ENCODE peak calls at places on chromosomes 3 and 15, in seven cellular contexts. X is MM.1S, N is uterus, M is cardiac fibroblast, R is right atrium auricular region, C is psoas muscle, V is AG04450. A is an unnamed sample.

GRCh38 chr3:100662113-100662823 is 47.0 kb upstream of the TFG start:
- DNase-seq in R (no peak), X (no peak), V (no peak), M (peak), C (no peak), N (no peak), A (no peak)

GRCh38 chr3:17057316-17057715 is 172.6 kb downstream of the PLCL2 start:
- DNase-seq in N (no peak), X (no peak), C (no peak), M (peak), V (no peak), R (no peak), A (no peak)

GRCh38 chr3:24678441-24678865 is 183.8 kb upstream of the THRB start:
- DNase-seq in X (no peak), C (no peak), M (peak), R (no peak), N (peak), V (peak), A (no peak)

GRCh38 chr3:48466386-48467109 is 20.0 kb downstream of the ATRIP start:
- DNase-seq in C (peak), M (no peak), X (peak), V (no peak), N (no peak), R (no peak), A (peak)

GRCh38 chr15:25241241-25241801 is 197.5 kb downstream of the UBE3A start:
- DNase-seq in M (no peak), X (no peak), V (no peak), N (peak), R (no peak), C (peak), A (no peak)

GRCh38 chr3:101340591-101340990 is 20.2 kb upstream of the IMPG2 start:
- DNase-seq in R (no peak), N (no peak), C (no peak), M (no peak), X (no peak), V (no peak), A (no peak)

GRCh38 chr3:71708478-71709098 is 16.6 kb downstream of the EIF4E3 start:
- DNase-seq in X (no peak), N (no peak), V (no peak), C (peak), R (no peak), M (no peak), A (no peak)

GRCh38 chr3:124812291-124813265 is 74.6 kb downstream of the ITGB5 start:
- DNase-seq in V (peak), C (peak), M (peak), X (no peak), N (peak), R (peak), A (no peak)

GRCh38 chr3:151003024-151003771 is 30.7 kb upstream of the CLRN1 start:
- DNase-seq in M (no peak), R (no peak), X (no peak), C (no peak), N (no peak), V (no peak), A (no peak)

GRCh38 chr15:76840830-76841460 is 64.2 kb downstream of the SCAPER start:
- DNase-seq in C (no peak), M (peak), V (peak), R (no peak), N (no peak), X (peak), A (no peak)

GRCh38 chr15:45863881-45864580 is 229.2 kb downstream of the SQOR start:
- DNase-seq in C (no peak), N (no peak), X (no peak), M (no peak), R (no peak), V (no peak), A (no peak)

GRCh38 chr3:152156880-152157279 is 111.8 kb upstream of the MBNL1 start:
- DNase-seq in C (no peak), M (no peak), V (no peak), R (no peak), N (no peak), X (no peak), A (no peak)

GRCh38 chr3:189502256-189502655 is 128.9 kb upstream of the TP63 start:
- DNase-seq in X (peak), M (no peak), N (no peak), R (no peak), C (no peak), V (no peak), A (no peak)

GRCh38 chr3:189500798-189501495 is 130.2 kb upstream of the TP63 start:
- DNase-seq in V (no peak), X (no peak), N (no peak), C (no peak), R (no peak), M (no peak), A (no peak)

GRCh38 chr3:189498995-189499704 is 132.0 kb upstream of the TP63 start:
- DNase-seq in N (no peak), C (no peak), M (no peak), R (no peak), V (no peak), X (no peak), A (no peak)

GRCh38 chr3:189500299-189500698 is 130.9 kb upstream of the TP63 start:
- DNase-seq in X (no peak), V (no peak), M (no peak), C (no peak), R (no peak), N (no peak), A (no peak)

GRCh38 chr3:189502676-189503257 is 128.4 kb upstream of the TP63 start:
- DNase-seq in R (no peak), N (no peak), C (no peak), M (no peak), V (no peak), X (peak), A (no peak)
- H3K4me3 ChIP-seq in R (no peak), N (no peak), C (no peak), M (no peak), V (no peak), X (no peak), A (peak)

GRCh38 chr3:15099364-15100098 is 583 bp upstream of the RBSN start:
- DNase-seq in V (no peak), R (no peak), N (no peak), C (no peak), M (no peak), X (peak), A (no peak)

GRCh38 chr3:15098503-15099363 is at the start of gene RBSN:
- DNase-seq in V (peak), C (peak), M (peak), R (peak), N (peak), X (peak), A (peak)

GRCh38 chr3:15097889-15098288 is 1.1 kb downstream of the RBSN start:
- DNase-seq in R (no peak), M (no peak), C (no peak), N (no peak), X (peak), V (no peak), A (no peak)

GRCh38 chr3:15102833-15103232 is 3.9 kb upstream of the RBSN start:
- DNase-seq in M (no peak), V (no peak), X (no peak), C (no peak), N (no peak), R (no peak), A (no peak)

DNA sequence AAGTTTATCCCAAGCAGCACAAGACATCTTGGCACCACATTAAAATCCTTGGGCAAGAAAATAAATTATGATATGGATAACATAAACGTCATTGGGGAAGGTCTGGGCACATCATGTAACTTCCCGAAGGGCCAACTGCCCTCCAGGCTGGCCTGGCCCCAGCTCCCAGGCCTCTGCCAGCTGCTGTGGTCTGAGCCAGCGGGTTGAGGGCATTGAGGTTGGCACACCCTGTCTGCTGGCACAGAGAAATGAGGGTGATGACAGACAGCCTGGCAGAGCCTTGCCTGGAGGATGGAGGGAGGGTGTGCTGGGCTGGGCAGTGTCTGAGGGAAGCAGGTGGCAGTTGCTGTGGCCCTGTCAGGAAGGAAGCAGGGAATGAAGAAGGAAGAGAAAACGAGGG is 3.3 kb upstream of the RBSN start:
- DNase-seq in M (peak), R (peak), N (peak), X (no peak), V (no peak), C (peak), A (no peak)
- H3K4me3 ChIP-seq in M (no peak), R (no peak), N (no peak), X (no peak), V (no peak), C (peak), A (no peak)

GRCh38 chr3:105387122-105387751 is 20.5 kb downstream of the ALCAM start:
- DNase-seq in R (no peak), C (no peak), V (no peak), N (no peak), M (no peak), X (no peak), A (no peak)

GRCh38 chr3:105388199-105388598 is 21.5 kb downstream of the ALCAM start:
- DNase-seq in M (no peak), V (no peak), X (no peak), R (no peak), N (no peak), C (no peak), A (no peak)

GRCh38 chr3:105385179-105385578 is 18.5 kb downstream of the ALCAM start:
- DNase-seq in N (no peak), V (no peak), M (no peak), R (no peak), C (no peak), X (no peak), A (no peak)

GRCh38 chr3:105385868-105386508 is 19.3 kb downstream of the ALCAM start:
- DNase-seq in M (no peak), V (no peak), C (no peak), N (no peak), X (no peak), R (no peak), A (no peak)
- H3K4me3 ChIP-seq in M (no peak), V (no peak), C (no peak), N (no peak), X (no peak), R (no peak), A (no peak)

DNA sequence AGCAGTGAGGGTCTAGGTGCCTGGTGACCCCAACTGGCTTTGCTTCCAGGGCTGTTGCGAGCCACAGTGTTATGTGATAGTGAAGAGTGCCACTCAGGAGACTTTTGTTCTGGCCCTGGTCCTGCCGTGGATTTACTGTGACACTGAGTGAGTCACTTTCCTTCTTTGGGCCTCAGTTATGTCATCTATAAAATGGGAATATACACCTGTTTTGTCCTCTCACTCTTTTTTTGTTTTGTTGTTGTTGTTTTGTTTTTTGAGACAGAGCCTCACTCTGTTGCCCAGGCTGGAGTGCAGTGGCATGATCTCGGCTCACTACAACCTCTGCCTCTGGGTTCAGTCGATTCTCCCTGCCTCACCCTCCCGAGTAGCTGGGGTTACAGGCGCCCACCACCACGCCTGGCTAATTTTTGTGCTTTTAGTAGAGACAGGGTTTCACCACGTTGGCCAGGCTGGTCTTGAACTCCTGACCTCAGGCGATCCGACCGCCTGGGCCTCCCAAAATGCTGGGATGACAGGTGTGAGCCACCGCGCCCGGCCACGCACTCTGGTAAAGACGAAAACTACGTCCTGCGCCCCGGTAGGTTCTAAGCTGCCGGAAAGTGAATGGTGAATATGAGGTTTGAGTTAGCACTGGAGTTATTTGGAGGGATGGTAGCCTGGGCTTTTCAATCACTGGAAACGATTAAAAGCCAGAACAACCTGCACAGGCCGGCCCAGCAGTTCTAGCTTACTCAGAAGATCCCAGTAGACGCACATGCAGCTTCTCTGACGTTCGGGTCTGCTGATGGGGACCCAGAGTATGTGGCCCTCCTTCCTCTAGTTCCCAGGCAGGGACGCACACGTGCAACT is 46.6 kb downstream of the BDH1 start:
- DNase-seq in N (no peak), X (no peak), R (no peak), C (no peak), V (no peak), M (no peak), A (no peak)
- H3K4me3 ChIP-seq in N (peak), X (no peak), R (peak), C (peak), V (peak), M (peak), A (no peak)

DNA sequence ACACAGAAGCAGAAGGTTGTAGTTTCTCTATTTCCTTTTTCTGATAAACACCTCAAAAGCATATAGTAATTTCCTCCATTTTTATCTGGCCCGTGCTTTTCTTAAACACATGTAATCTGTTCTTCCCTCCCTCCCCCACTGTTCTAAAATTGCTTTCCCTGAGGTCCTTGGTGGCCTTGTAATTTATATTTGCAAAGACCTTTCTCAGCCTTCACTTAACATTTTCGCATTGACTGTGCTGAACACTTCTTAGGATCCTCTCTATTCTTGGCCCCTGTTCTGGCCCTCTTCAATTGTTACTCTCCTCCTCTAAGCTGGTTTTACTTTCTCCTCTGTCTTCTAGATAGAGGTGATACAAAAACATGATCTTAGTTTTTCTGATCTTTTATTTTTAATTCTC is 28.3 kb downstream of the GAP43 start:
- DNase-seq in R (no peak), V (no peak), M (no peak), X (no peak), C (no peak), N (no peak), A (no peak)
- H3K4me3 ChIP-seq in R (no peak), V (no peak), M (no peak), X (no peak), C (no peak), N (no peak), A (no peak)

GRCh38 chr3:136070953-136071949 is 105.7 kb downstream of the PPP2R3A start:
- DNase-seq in M (peak), X (peak), V (no peak), C (peak), N (peak), R (peak), A (no peak)
- H3K4me3 ChIP-seq in M (no peak), X (no peak), V (no peak), C (no peak), N (no peak), R (no peak), A (no peak)